ENCODE peak calls at places on chromosome 10, in eight cellular contexts. M is MM.1S, E is HCT116, A is PC-9, T is OCI-LY7, B is GM23338, W is PC-3, P is SK-N-SH. J is an unnamed sample.

GRCh38 chr10:44051091-44051490 is 333.8 kb downstream of the CXCL12 start:
- DNase-seq in T (no peak), P (no peak), A (no peak), M (no peak), W (no peak), E (no peak), B (no peak), J (no peak)

GRCh38 chr10:44043646-44044368 is 341.1 kb downstream of the CXCL12 start:
- DNase-seq in E (no peak), W (no peak), A (no peak), B (no peak), T (no peak), P (no peak), M (no peak), J (no peak)

GRCh38 chr10:6239213-6239991 is 36.7 kb downstream of the PFKFB3 start:
- DNase-seq in M (peak; percentile 56), A (peak; percentile 94), P (peak; percentile 88), B (no peak), W (peak; percentile 94), T (peak; percentile 9), E (peak; percentile 91), J (peak; percentile 88)

GRCh38 chr10:100362570-100363496 is 15.8 kb downstream of the SCD start:
- DNase-seq in M (no peak), B (no peak), A (no peak), T (no peak), E (no peak), W (no peak), P (no peak), J (no peak)

GRCh38 chr10:126536656-126537055 is 133.8 kb downstream of the C10orf90 start:
- DNase-seq in P (no peak), M (no peak), A (no peak), B (no peak), E (no peak), T (no peak), W (no peak), J (no peak)

GRCh38 chr10:48594799-48595198 is 10.1 kb downstream of the ARHGAP22 start:
- DNase-seq in M (no peak), B (no peak), P (no peak), A (no peak), T (no peak), W (no peak), E (no peak), J (no peak)

GRCh38 chr10:20795391-20795790 is 101.7 kb downstream of the NEBL start:
- DNase-seq in P (no peak), E (no peak), M (no peak), T (no peak), W (no peak), A (no peak), B (no peak), J (no peak)

GRCh38 chr10:104076743-104077160 is 8.9 kb downstream of the COL17A1 start:
- DNase-seq in W (peak; percentile 12), P (no peak), E (no peak), T (no peak), A (no peak), M (no peak), B (peak; percentile 76), J (peak; percentile 22)

GRCh38 chr10:122172311-122173008 is 98.6 kb upstream of the BTBD16 start:
- DNase-seq in B (peak; percentile 37), M (no peak), A (no peak), T (no peak), P (no peak), E (no peak), W (no peak), J (peak; percentile 38)

GRCh38 chr10:120555436-120556163 is 98.6 kb downstream of the PLPP4 start:
- DNase-seq in W (no peak), B (no peak), T (no peak), M (no peak), E (no peak), A (no peak), P (no peak), J (no peak)

GRCh38 chr10:88374392-88375145 is 208.5 kb downstream of the RNLS start:
- DNase-seq in E (no peak), A (no peak), T (no peak), M (no peak), P (no peak), W (no peak), B (no peak), J (no peak)

GRCh38 chr10:14450041-14450491 is 119.3 kb upstream of the FRMD4A start:
- DNase-seq in E (no peak), T (no peak), M (no peak), P (no peak), B (no peak), A (no peak), W (no peak), J (peak; percentile 10)

GRCh38 chr10:5888843-5889623 is 660 bp downstream of the ANKRD16 start:
- DNase-seq in P (peak; percentile 74), E (no peak), A (no peak), W (peak; percentile 3), B (peak; percentile 70), M (peak; percentile 50), T (peak; percentile 65), J (peak; percentile 74)

DNA sequence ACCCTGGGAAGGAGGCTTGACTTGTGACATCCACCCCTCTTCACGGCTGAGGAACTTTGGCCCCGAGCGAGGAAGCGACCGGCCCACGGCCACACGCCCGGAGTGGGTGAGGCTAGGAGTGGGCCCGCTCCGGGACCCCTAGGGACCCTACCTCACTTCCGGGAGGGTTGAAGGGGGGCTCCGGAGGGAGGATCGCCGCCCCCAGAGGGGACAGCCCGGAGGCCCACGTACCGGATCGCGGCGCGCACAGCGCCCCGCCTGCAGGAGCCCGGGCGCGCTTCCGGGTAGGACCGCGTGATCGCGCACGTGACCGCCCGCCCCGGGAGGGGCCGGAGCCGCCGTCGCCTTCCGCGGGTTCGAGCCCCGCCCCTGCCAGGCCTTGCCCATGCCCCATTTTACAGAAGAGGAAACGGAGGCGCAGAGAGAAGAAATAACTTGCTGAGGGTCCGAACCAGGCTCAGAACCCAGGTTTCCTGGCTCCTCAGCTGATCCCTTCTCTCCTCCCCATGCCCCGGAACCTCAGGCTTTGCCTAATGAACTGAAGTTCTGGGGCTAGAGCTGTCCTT is at the start of gene HPS1:
- DNase-seq in T (peak; percentile 90), M (peak; percentile 87), P (peak; percentile 95), E (no peak), W (peak; percentile 51), B (peak; percentile 73), A (no peak), J (peak; percentile 91)
- TF ChIP-seq CTCF in T (peak; percentile 17), M (no peak), P (no peak), E (no peak), W (no peak), B (no peak), A (no peak), J (no peak)

DNA sequence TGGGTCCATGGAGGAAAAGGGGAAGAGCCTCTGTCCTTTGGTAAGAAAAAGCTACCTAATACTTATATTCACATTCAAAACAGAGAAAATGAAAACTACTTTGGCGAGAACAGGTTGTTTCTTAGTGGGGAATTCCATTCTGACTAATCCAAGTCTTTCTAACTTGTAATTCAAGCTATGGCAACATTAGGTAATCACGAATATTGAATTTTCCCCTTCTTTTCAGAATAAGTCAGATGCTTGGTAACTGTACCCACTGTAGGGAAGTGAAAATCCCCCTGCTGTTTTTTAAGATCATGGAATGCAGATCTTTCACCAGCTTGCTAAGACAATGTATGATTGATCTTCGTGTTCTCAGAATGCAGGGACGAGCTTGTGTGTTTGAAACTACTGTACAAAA is 384.4 kb downstream of the TCERG1L start:
- DNase-seq in A (no peak), M (no peak), P (no peak), E (no peak), B (no peak), T (no peak), W (no peak), J (no peak)
- H3K9me2 ChIP-seq in A (no peaks in the 10 kb centered on the region), M (no peaks in the 10 kb centered on the region), P (no peaks in the 10 kb centered on the region), E (no peaks in the 10 kb centered on the region), B (peaks cover 4% of the 10 kb centered on the region), T (no peaks in the 10 kb centered on the region), W (no peaks in the 10 kb centered on the region), J (no peaks in the 10 kb centered on the region)

GRCh38 chr10:117166420-117167345 is 28.6 kb upstream of the VAX1 start:
- DNase-seq in B (no peak), A (no peak), P (no peak), W (peak; percentile 43), T (no peak), M (no peak), E (no peak), J (peak; percentile 32)

GRCh38 chr10:117167346-117168134 is 29.5 kb upstream of the VAX1 start:
- DNase-seq in P (no peak), M (no peak), T (no peak), B (no peak), E (no peak), A (no peak), W (no peak), J (no peak)

GRCh38 chr10:117164878-117165556 is 26.9 kb upstream of the VAX1 start:
- DNase-seq in E (no peak), B (no peak), M (no peak), T (no peak), W (no peak), A (no peak), P (no peak), J (no peak)

GRCh38 chr10:117163954-117164292 is 25.9 kb upstream of the VAX1 start:
- DNase-seq in T (no peak), B (no peak), A (no peak), M (no peak), W (no peak), P (no peak), E (no peak), J (no peak)

DNA sequence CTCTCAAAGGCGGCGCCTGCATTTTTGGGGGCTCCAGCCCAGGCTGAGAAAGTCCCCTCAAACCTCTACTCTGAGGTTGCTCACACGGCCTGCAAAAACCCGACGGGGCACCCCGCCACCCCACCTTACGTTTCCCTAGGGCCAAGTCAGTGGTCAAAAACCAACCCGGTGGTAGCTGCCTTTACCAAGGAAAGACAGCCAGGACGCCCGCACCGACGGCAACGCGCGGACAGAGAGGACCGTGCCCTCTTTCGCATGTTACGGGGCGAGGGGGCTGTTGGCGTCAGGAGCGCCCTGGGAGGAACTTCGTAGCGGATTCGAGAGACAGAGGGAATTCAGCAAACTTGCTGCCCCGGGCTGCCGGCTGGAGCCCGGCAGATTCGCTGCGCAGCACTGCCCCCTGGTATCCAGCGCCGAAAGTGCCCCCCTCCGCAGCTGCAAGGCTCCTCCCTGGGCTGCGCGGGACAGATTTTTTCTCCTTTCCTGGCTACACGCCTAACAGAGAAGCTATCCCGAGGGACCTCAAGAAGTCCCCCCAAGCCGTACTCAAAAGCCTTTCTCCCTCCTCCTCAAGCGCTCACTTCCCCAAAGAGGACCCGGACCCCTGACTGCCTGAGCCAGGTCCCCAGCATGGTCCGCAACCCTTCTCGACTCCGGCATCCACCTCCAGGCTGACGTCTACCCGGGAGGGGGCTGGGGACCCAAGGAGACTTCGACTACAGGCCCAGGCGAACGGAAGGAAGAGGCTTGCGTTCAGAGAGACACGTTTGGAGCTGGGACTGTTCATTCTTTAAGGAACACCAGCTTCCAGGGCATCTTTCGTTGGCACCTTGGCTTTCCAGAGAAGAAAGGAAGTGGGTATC is 27.7 kb upstream of the VAX1 start:
- DNase-seq in W (peak; percentile 63), E (peak; percentile 33), P (peak; percentile 89), M (no peak), B (peak; percentile 90), T (no peak), A (no peak), J (peak; percentile 78)
- H3K4me3 ChIP-seq in W (peak overlapping the region; percentile 53), E (peak overlapping the region; percentile 15), P (no peak overlapping the region), M (no peak overlapping the region), B (peak overlapping the region; percentile 39), T (no peak overlapping the region), A (no peak overlapping the region), J (no peak overlapping the region)

DNA sequence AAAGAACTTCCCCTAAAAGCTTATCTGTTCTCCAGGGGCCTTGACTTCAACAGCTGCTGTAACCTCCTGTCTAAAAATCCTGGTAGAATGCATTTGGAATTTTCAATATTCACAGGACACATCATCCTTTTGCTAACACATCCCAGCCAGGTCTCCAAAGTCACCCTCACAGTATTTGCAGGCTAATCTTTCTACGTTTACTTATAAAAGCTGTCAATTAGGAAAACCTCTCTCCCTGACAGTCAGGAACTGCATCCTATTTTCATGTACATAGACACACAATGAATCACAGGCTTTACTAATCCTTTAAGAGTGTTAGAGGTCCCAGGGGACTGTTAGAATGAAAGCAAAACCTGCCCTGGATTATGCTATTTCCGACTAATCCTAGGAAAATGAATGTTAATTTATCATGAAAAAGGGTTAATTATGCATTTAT is 102.2 kb downstream of the GFRA1 start:
- DNase-seq in W (no peak), T (no peak), P (no peak), B (no peak), M (no peak), A (no peak), E (no peak), J (no peak)
- TF ChIP-seq CTCF in W (no peak), T (no peak), P (no peak), B (no peak), M (no peak), A (no peak), E (no peak), J (no peak)